ENCODE peak calls at places on chromosomes 4 and X, in four cellular contexts. M is EH, E is heart left ventricle, B is ACHN. R is an unnamed sample.

GRCh38 chr4:5824635-5825034 is 68.3 kb downstream of the CRMP1 start:
- DNase-seq in M (peak), E (no peak), B (peak), R (no peak)

GRCh38 chr4:176780995-176781738 is 11.6 kb downstream of the VEGFC start:
- DNase-seq in M (peak), E (no peak), B (no peak), R (no peak)

GRCh38 chr4:156475322-156475721 is 496.3 kb downstream of the PDGFC start:
- DNase-seq in M (peak), E (no peak), B (peak), R (no peak)

GRCh38 chr4:141153751-141154510 is 20.7 kb upstream of the RNF150 start:
- DNase-seq in M (no peak), E (no peak), B (no peak), R (no peak)

GRCh38 chrX:48703642-48704481 is 7.3 kb downstream of the SUV39H1 start:
- DNase-seq in M (peak), E (no peak), B (no peak), R (no peak)

GRCh38 chr4:108933046-108933445 is 170.2 kb upstream of the ETNPPL start:
- DNase-seq in M (no peak), E (no peak), B (no peak), R (no peak)

GRCh38 chr4:18110099-18110498 is 88.5 kb upstream of the LCORL start:
- DNase-seq in M (no peak), E (no peak), B (no peak), R (no peak)

GRCh38 chr4:103074598-103075434 is 1.7 kb downstream of the SLC9B2 start:
- DNase-seq in M (peak), E (no peak), B (no peak), R (no peak)

GRCh38 chr4:46432923-46433322 is 43.0 kb upstream of the GABRA2 start:
- DNase-seq in M (no peak), E (no peak), B (peak), R (no peak)

GRCh38 chrX:44062842-44063241 is 89.7 kb upstream of the NDP start:
- DNase-seq in M (no peak), E (no peak), B (no peak), R (no peak)

GRCh38 chr4:37219251-37219650 is 25.3 kb upstream of the NWD2 start:
- DNase-seq in M (no peak), E (no peak), B (no peak), R (peak)